ENCODE peak calls at places on chromosomes 5 and 9, in ten cellular contexts. Q is lower leg skin; V is occipital lobe; A is CD8-positive, alpha-beta memory T cell; C is effector memory CD8-positive, alpha-beta T cell; X is aorta; O is AG08395; B is cardiac muscle cell; N is smooth muscle cell of the brain vasculature; I is activated T-helper 1 cell treated with anti-CD3 and anti-CD28 coated beads, Interleukin-2, amount 50 U/mL, for 16 hours. F is an unnamed sample.
A peak's percentile ranks its signal among the peaks of the same experiment; 100 is the strongest.

GRCh38 chr9:36721846-36722588 is 149.3 kb downstream of the MELK start:
- DNase-seq in Q (peak; percentile 78), V (no peak), A (no peak), C (no peak), X (no peak), O (no peak), B (peak; percentile 20), N (no peak), I (no peak), F (no peak)

GRCh38 chr5:171226096-171226495 is 83.0 kb upstream of the TLX3 start:
- DNase-seq in Q (no peak), V (no peak), A (no peak), C (no peak), X (no peak), O (no peak), B (no peak), N (no peak), I (no peak), F (no peak)

GRCh38 chr5:159873680-159874079 is 42.6 kb upstream of the ADRA1B start:
- DNase-seq in Q (no peak), V (no peak), A (no peak), C (no peak), X (no peak), O (no peak), B (no peak), N (no peak), I (no peak), F (no peak)

GRCh38 chr9:77663754-77664153 is 15.6 kb upstream of the GNA14 start:
- DNase-seq in Q (no peak), V (no peak), A (no peak), C (no peak), X (peak; percentile 59), O (peak; percentile 10), B (no peak), N (no peak), I (no peak), F (peak; percentile 82)

GRCh38 chr9:125293134-125293533 is 31.5 kb downstream of the GAPVD1 start:
- DNase-seq in Q (no peak), V (no peak), A (no peak), C (no peak), X (no peak), O (no peak), B (no peak), N (no peak), I (no peak), F (no peak)

GRCh38 chr5:54689411-54690251 is 172.1 kb downstream of the SNX18 start:
- DNase-seq in Q (no peak), V (no peak), A (no peak), C (no peak), X (no peak), O (no peak), B (no peak), N (no peak), I (no peak), F (no peak)

GRCh38 chr5:128083811-128084227 is 253 bp downstream of the SLC12A2 start:
- DNase-seq in Q (no peak), V (no peak), A (no peak), C (no peak), X (no peak), O (peak; percentile 46), B (no peak), N (peak; percentile 29), I (no peak), F (no peak)

GRCh38 chr9:126956929-126957686 is 42.5 kb downstream of the RALGPS1 start:
- DNase-seq in Q (no peak), V (no peak), A (no peak), C (no peak), X (no peak), O (peak; percentile 55), B (no peak), N (no peak), I (no peak), F (no peak)

GRCh38 chr9:33189331-33189731 is 22.2 kb upstream of the B4GALT1 start:
- DNase-seq in Q (no peak), V (no peak), A (no peak), C (no peak), X (no peak), O (no peak), B (no peak), N (no peak), I (no peak), F (no peak)

F was measured in ureter.